ENCODE peak calls at places on chromosomes 7 and 10, in nine cellular contexts. X is T-helper 2 cell; J is IMR-90; R is NCI-H69; G is amygdala; W is A549; O is upper lobe of right lung; E is caudate nucleus; C is stimulated activated CD4-positive, alpha-beta T cell treated with anti-CD3 and anti-CD28 coated beads, TNF-alpha, amount 100 ng/mL, for 24 hours. F is an unnamed sample.

GRCh38 chr7:77360969-77361368 is 55.2 kb downstream of the GSAP start:
- DNase-seq in X (no peak), J (no peak), R (no peak), G (no peak), W (no peak), O (no peak), E (no peak), C (no peak), F (no peak)

GRCh38 chr7:29878081-29878688 is 71.9 kb downstream of the WIPF3 start:
- DNase-seq in X (no peak), J (peak; percentile 46), R (peak; percentile 69), G (no peak), W (peak; percentile 39), O (no peak), E (no peak), C (no peak), F (no peak)

GRCh38 chr7:128915271-128915819 is 4.8 kb upstream of the KCP start:
- DNase-seq in X (no peak), J (no peak), R (no peak), G (no peak), W (no peak), O (no peak), E (no peak), C (no peak), F (peak; percentile 12)

GRCh38 chr7:46653848-46654247 is 732.8 kb upstream of the IGFBP3 start:
- DNase-seq in X (no peak), J (no peak), R (no peak), G (no peak), W (no peak), O (no peak), E (no peak), C (no peak), F (no peak)

GRCh38 chr7:42739591-42739990 is 172.3 kb downstream of the C7orf25 start:
- DNase-seq in X (no peak), J (no peak), R (no peak), G (no peak), W (no peak), O (no peak), E (no peak), C (no peak), F (no peak)

GRCh38 chr7:155814569-155815276 is 2.5 kb upstream of the SHH start:
- DNase-seq in X (no peak), J (peak; percentile 17), R (no peak), G (no peak), W (no peak), O (no peak), E (no peak), C (no peak), F (no peak)

GRCh38 chr7:132035517-132036362 is 479.3 kb upstream of the PODXL start:
- DNase-seq in X (no peak), J (no peak), R (no peak), G (no peak), W (no peak), O (no peak), E (no peak), C (no peak), F (no peak)

GRCh38 chr7:156820445-156821063 is 72.4 kb downstream of the LMBR1 start:
- DNase-seq in X (peak; percentile 17), J (no peak), R (peak; percentile 4), G (no peak), W (no peak), O (no peak), E (no peak), C (no peak), F (no peak)

GRCh38 chr10:64648915-64649314 is 1127.7 kb downstream of the REEP3 start:
- DNase-seq in X (no peak), J (no peak), R (peak; percentile 0), G (no peak), W (peak; percentile 27), O (no peak), E (no peak), C (no peak), F (no peak)

GRCh38 chr7:164882-165660 is 27.3 kb upstream of the FAM20C start:
- DNase-seq in X (no peak), J (no peak), R (no peak), G (peak; percentile 5), W (no peak), O (peak; percentile 66), E (no peak), C (no peak), F (no peak)

GRCh38 chr10:132158810-132159209 is 27.9 kb upstream of the DPYSL4 start:
- DNase-seq in X (peak; percentile 33), J (no peak), R (peak; percentile 30), G (no peak), W (peak; percentile 52), O (no peak), E (no peak), C (no peak), F (peak; percentile 69)

GRCh38 chr7:90155206-90155605 is 937 bp downstream of the STEAP1 start:
- DNase-seq in X (no peak), J (no peak), R (no peak), G (no peak), W (no peak), O (no peak), E (no peak), C (no peak), F (no peak)

GRCh38 chr7:4010923-4011656 is 671.0 kb upstream of the FOXK1 start:
- DNase-seq in X (no peak), J (no peak), R (no peak), G (no peak), W (no peak), O (no peak), E (no peak), C (no peak), F (no peak)

GRCh38 chr7:115475774-115476407 is 554.0 kb downstream of the MDFIC start:
- DNase-seq in X (peak; percentile 27), J (no peak), R (peak; percentile 97), G (no peak), W (no peak), O (no peak), E (no peak), C (no peak), F (no peak)

GRCh38 chr7:127986581-127987461 is 44.4 kb downstream of the LRRC4 start:
- DNase-seq in X (no peak), J (peak; percentile 22), R (no peak), G (no peak), W (no peak), O (no peak), E (no peak), C (no peak), F (no peak)

GRCh38 chr7:142328006-142328405 is 70.1 kb upstream of the PRSS58 start:
- DNase-seq in X (no peak), J (no peak), R (peak; percentile 91), G (no peak), W (no peak), O (no peak), E (no peak), C (no peak), F (no peak)

GRCh38 chr10:32377458-32378370 is 30.8 kb upstream of the EPC1 start:
- DNase-seq in X (peak; percentile 82), J (peak; percentile 45), R (peak; percentile 58), G (no peak), W (peak; percentile 57), O (no peak), E (no peak), C (no peak), F (no peak)

GRCh38 chr7:155816192-155816508 is 3.9 kb upstream of the SHH start:
- DNase-seq in X (no peak), J (no peak), R (no peak), G (no peak), W (no peak), O (no peak), E (no peak), C (no peak), F (no peak)